ENCODE peak calls at places on chromosomes 11 and 22, in five cellular contexts. One of them, this sample, is unnamed.

GRCh38 chr11:134512061-134512460 is 100.0 kb upstream of the B3GAT1 start:
- DNase-seq in NCI-H345: no peak
- DNase-seq in NCI-H1417: no peak
- DNase-seq in H7: no peak
- DNase-seq in foreskin fibroblast: no peak
- DNase-seq in this sample: no peak

GRCh38 chr11:60993611-60994010 is 22.1 kb downstream of the CD6 start:
- DNase-seq in NCI-H345: no peak
- DNase-seq in NCI-H1417: no peak
- DNase-seq in H7: no peak
- DNase-seq in foreskin fibroblast: no peak
- DNase-seq in this sample: no peak

GRCh38 chr11:62883677-62884076 is 3.0 kb downstream of the SLC3A2 start:
- DNase-seq in NCI-H345: no peak
- DNase-seq in NCI-H1417: no peak
- DNase-seq in H7: no peak
- DNase-seq in foreskin fibroblast: no peak
- DNase-seq in this sample: no peak

GRCh38 chr11:25733777-25734176 is 598.2 kb upstream of the ANO3 start:
- DNase-seq in NCI-H345: no peak
- DNase-seq in NCI-H1417: no peak
- DNase-seq in H7: no peak
- DNase-seq in foreskin fibroblast: no peak
- DNase-seq in this sample: no peak

GRCh38 chr11:106327134-106327533 is 249.7 kb downstream of the AASDHPPT start:
- DNase-seq in NCI-H345: no peak
- DNase-seq in NCI-H1417: no peak
- DNase-seq in H7: peak
- DNase-seq in foreskin fibroblast: no peak
- DNase-seq in this sample: no peak

GRCh38 chr22:37741312-37741795 is 44.5 kb downstream of the TRIOBP start:
- DNase-seq in NCI-H345: peak
- DNase-seq in NCI-H1417: peak
- DNase-seq in H7: peak
- DNase-seq in foreskin fibroblast: peak
- DNase-seq in this sample: no peak

GRCh38 chr11:67031791-67032561 is 9.0 kb downstream of the SYT12 start:
- DNase-seq in NCI-H345: no peak
- DNase-seq in NCI-H1417: no peak
- DNase-seq in H7: no peak
- DNase-seq in foreskin fibroblast: peak
- DNase-seq in this sample: no peak

GRCh38 chr22:45129703-45130524 is 33.8 kb upstream of the NUP50 start:
- DNase-seq in NCI-H345: no peak
- DNase-seq in NCI-H1417: no peak
- DNase-seq in H7: no peak
- DNase-seq in foreskin fibroblast: no peak
- DNase-seq in this sample: no peak